ENCODE peak calls at places on chromosomes 5 and 9, in eight cellular contexts. N is heart right ventricle, O is neural progenitor cell, M is cardiac muscle cell, V is bronchial epithelial cell, I is astrocyte, F is OCI-LY7, K is AG04450. U is an unnamed sample.

GRCh38 chr9:98484218-98484617 is 224.5 kb downstream of the GABBR2 start:
- DNase-seq in F (no peak), V (no peak), O (peak; percentile 22), N (no peak), M (no peak), K (no peak), I (peak; percentile 41), U (peak; percentile 62)

GRCh38 chr5:10106806-10107205 is 142.9 kb downstream of the ATPSCKMT start:
- DNase-seq in K (no peak), F (no peak), I (no peak), M (no peak), N (no peak), V (peak; percentile 18), O (no peak), U (no peak)

GRCh38 chr5:44099643-44100042 is 289.6 kb downstream of the FGF10 start:
- DNase-seq in V (no peak), N (no peak), I (no peak), F (no peak), M (no peak), O (no peak), K (no peak), U (no peak)

GRCh38 chr5:36355513-36355912 is 53.8 kb upstream of the RANBP3L start:
- DNase-seq in N (no peak), V (peak; percentile 44), M (no peak), K (no peak), F (no peak), I (peak; percentile 26), O (no peak), U (no peak)

GRCh38 chr9:659286-659685 is 182.2 kb upstream of the DMRT1 start:
- DNase-seq in F (no peak), K (no peak), O (no peak), N (no peak), V (no peak), I (no peak), M (no peak), U (no peak)

GRCh38 chr5:140672455-140673186 is 755 bp downstream of the DND1 start:
- DNase-seq in K (no peak), F (no peak), O (peak; percentile 43), I (no peak), M (peak; percentile 39), V (no peak), N (peak; percentile 28), U (peak; percentile 21)

GRCh38 chr5:1732238-1732880 is 67.3 kb downstream of the MRPL36 start:
- DNase-seq in F (no peak), V (no peak), K (no peak), M (no peak), O (no peak), N (no peak), I (no peak), U (no peak)

GRCh38 chr9:98315551-98316060 is 60.2 kb upstream of the TBC1D2 start:
- DNase-seq in I (peak; percentile 55), V (peak; percentile 71), F (peak; percentile 89), K (peak; percentile 67), O (peak; percentile 94), M (peak; percentile 93), N (peak; percentile 66), U (peak; percentile 91)

GRCh38 chr5:126335871-126336270 is 87.3 kb upstream of the GRAMD2B start:
- DNase-seq in F (no peak), N (no peak), I (peak; percentile 19), M (no peak), K (no peak), O (no peak), V (no peak), U (peak; percentile 24)

GRCh38 chr5:168874713-168875380 is 295.7 kb upstream of the PANK3 start:
- DNase-seq in N (no peak), F (no peak), V (peak; percentile 31), M (no peak), I (no peak), O (peak; percentile 59), K (no peak), U (peak; percentile 23)

GRCh38 chr5:138978085-138978484 is 103.0 kb upstream of the LRRTM2 start:
- DNase-seq in I (peak; percentile 52), F (no peak), O (no peak), V (no peak), K (no peak), M (no peak), N (no peak), U (peak; percentile 43)

GRCh38 chr9:132141364-132141947 is 20.4 kb upstream of the NTNG2 start:
- DNase-seq in K (no peak), V (no peak), M (no peak), O (peak; percentile 89), I (peak; percentile 12), N (no peak), F (no peak), U (peak; percentile 36)

GRCh38 chr9:1875921-1876448 is 139.2 kb upstream of the SMARCA2 start:
- DNase-seq in O (no peak), F (no peak), I (no peak), N (no peak), V (no peak), M (no peak), K (no peak), U (no peak)

GRCh38 chr5:132813599-132814440 is 718 bp downstream of the SOWAHA start:
- DNase-seq in K (no peak), M (peak; percentile 58), O (peak; percentile 74), F (no peak), N (peak; percentile 27), I (no peak), V (no peak), U (peak; percentile 11)

GRCh38 chr5:143263272-143263810 is 140.1 kb downstream of the NR3C1 start:
- DNase-seq in O (no peak), K (no peak), M (no peak), F (no peak), V (no peak), N (no peak), I (peak; percentile 16), U (peak; percentile 37)

GRCh38 chr9:101478444-101478843 is 42.9 kb upstream of the ALDOB start:
- DNase-seq in V (no peak), O (no peak), I (no peak), K (no peak), F (no peak), M (no peak), N (no peak), U (no peak)

GRCh38 chr9:101478906-101479305 is 43.3 kb upstream of the ALDOB start:
- DNase-seq in V (peak; percentile 52), K (no peak), O (no peak), M (no peak), N (no peak), I (no peak), F (no peak), U (no peak)

GRCh38 chr9:101477214-101477613 is 41.6 kb upstream of the ALDOB start:
- DNase-seq in M (no peak), F (no peak), O (no peak), K (no peak), I (no peak), V (peak; percentile 18), N (no peak), U (no peak)

GRCh38 chr9:101477736-101478135 is 42.2 kb upstream of the ALDOB start:
- DNase-seq in O (no peak), M (no peak), F (no peak), V (peak; percentile 54), N (no peak), I (no peak), K (no peak), U (no peak)

GRCh38 chr9:101476576-101477208 is 41.1 kb upstream of the ALDOB start:
- DNase-seq in I (no peak), N (no peak), F (no peak), M (no peak), V (no peak), O (no peak), K (no peak), U (no peak)
- TF ChIP-seq CTCF in I (no peak), N (no peak), F (no peak), M (no peak), V (no peak), O (no peak), K (no peak), U (no peak)

DNA sequence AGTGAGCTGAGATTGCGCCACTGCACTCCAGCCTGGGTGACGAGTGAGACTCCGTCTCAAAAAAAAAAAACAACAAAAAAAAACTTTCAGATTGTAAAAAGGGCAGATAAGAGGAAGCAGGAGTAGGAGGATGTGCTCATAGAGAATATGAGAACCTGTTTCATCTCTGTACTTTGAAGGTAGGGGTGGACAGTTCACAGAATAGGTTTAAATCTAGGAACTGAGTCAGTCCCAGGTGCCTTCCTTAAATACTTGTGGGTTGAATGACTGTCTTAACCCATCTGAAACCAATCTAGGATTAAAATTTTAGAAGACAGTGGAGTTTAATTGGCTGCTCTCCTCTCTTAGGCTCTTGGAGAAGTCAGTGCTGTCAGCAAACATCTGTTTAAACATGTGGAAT is 12.4 kb downstream of the POLK start:
- DNase-seq in F (peak; percentile 17), V (peak; percentile 9), N (no peak), M (no peak), O (no peak), K (no peak), I (no peak), U (no peak)
- H3K4me3 ChIP-seq in F (no peak overlapping the region), V (no peak overlapping the region), N (no peak overlapping the region), M (no peak overlapping the region), O (no peak overlapping the region), K (no peak overlapping the region), I (no peak overlapping the region), U (no peak overlapping the region)

GRCh38 chr9:108668191-108668940 is 187.4 kb downstream of the ACTL7B start:
- DNase-seq in F (no peak), N (no peak), I (no peak), K (no peak), M (no peak), V (no peak), O (no peak), U (no peak)

GRCh38 chr9:108672475-108673065 is 183.2 kb downstream of the ACTL7B start:
- DNase-seq in M (no peak), O (no peak), K (no peak), V (peak; percentile 99), F (no peak), I (peak; percentile 12), N (no peak), U (no peak)

GRCh38 chr9:108671794-108672193 is 184.0 kb downstream of the ACTL7B start:
- DNase-seq in I (peak; percentile 32), K (no peak), F (no peak), V (peak; percentile 93), O (no peak), M (no peak), N (no peak), U (no peak)

GRCh38 chr9:108673386-108673785 is 182.4 kb downstream of the ACTL7B start:
- DNase-seq in O (no peak), I (peak; percentile 71), N (no peak), V (peak; percentile 91), F (no peak), K (no peak), M (no peak), U (no peak)

DNA sequence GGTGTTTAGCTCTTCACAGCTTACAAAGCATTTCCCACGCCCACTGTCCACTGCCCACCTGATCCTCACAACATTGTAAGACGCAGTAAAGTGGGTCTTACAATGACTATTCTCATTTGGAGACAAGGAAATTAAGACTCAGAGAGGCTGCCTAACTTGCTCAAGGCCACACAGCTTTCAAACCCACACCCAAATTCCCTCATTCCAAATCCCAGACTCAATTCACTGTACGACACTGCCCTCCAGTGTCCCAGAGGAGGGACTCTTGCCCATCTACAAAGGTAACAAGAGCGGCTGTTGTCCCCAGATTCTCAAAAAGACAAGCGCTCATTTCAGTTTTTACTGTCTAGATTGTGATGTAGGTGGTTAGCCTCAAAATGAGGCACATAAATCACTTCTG is 184.6 kb downstream of the ACTL7B start:
- DNase-seq in K (no peak), F (no peak), O (peak; percentile 53), V (peak; percentile 73), M (no peak), N (no peak), I (no peak), U (peak; percentile 20)
- TF ChIP-seq CTCF in K (peak; percentile 34), F (no peak), O (peak; percentile 71), V (peak; percentile 64), M (peak; percentile 39), N (peak; percentile 14), I (peak; percentile 36), U (peak; percentile 23)

GRCh38 chr9:94908041-94908563 is 181.6 kb downstream of the AOPEP start:
- DNase-seq in O (no peak), M (no peak), N (no peak), F (no peak), K (no peak), V (no peak), I (no peak), U (peak; percentile 57)
- H3K4me3 ChIP-seq in O (no peak overlapping the region), M (no peak overlapping the region), N (no peak overlapping the region), F (no peak overlapping the region), K (no peak overlapping the region), V (no peak overlapping the region), I (no peak overlapping the region), U (no peak overlapping the region)

U was measured in cardiac fibroblast.